ENCODE peak calls at places on chromosomes 3 and 15, in four cellular contexts. One of them, this sample, is unnamed.

GRCh38 chr3:90092994-90093393 is 985.6 kb downstream of the EPHA3 start:
- DNase-seq in GM12878: no peak
- DNase-seq in HepG2: peak; percentile 13
- DNase-seq in SK-N-SH: peak; percentile 0
- DNase-seq in this sample: peak; percentile 5

GRCh38 chr15:73856458-73857192 is 16.7 kb upstream of the TBC1D21 start:
- DNase-seq in HepG2: no peak
- DNase-seq in GM12878: no peak
- DNase-seq in SK-N-SH: peak; percentile 27
- DNase-seq in this sample: no peak

GRCh38 chr3:49172616-49173041 is 1.2 kb downstream of the KLHDC8B start:
- DNase-seq in GM12878: no peak
- DNase-seq in SK-N-SH: no peak
- DNase-seq in HepG2: no peak
- DNase-seq in this sample: no peak

GRCh38 chr3:169104541-169104940 is 559.0 kb downstream of the MECOM start:
- DNase-seq in HepG2: no peak
- DNase-seq in GM12878: no peak
- DNase-seq in SK-N-SH: no peak
- DNase-seq in this sample: peak; percentile 75

GRCh38 chr3:44914936-44915335 is 40.5 kb downstream of the TGM4 start:
- DNase-seq in GM12878: no peak
- DNase-seq in HepG2: no peak
- DNase-seq in SK-N-SH: peak; percentile 45
- DNase-seq in this sample: no peak

GRCh38 chr3:58234516-58234931 is 3.1 kb upstream of the ABHD6 start:
- DNase-seq in HepG2: peak; percentile 52
- DNase-seq in SK-N-SH: no peak
- DNase-seq in GM12878: no peak
- DNase-seq in this sample: peak; percentile 67

GRCh38 chr15:29699791-29700190 is 122.5 kb downstream of the TJP1 start:
- DNase-seq in HepG2: no peak
- DNase-seq in SK-N-SH: no peak
- DNase-seq in GM12878: no peak
- DNase-seq in this sample: no peak

GRCh38 chr3:71491141-71491752 is 92.3 kb downstream of the FOXP1 start:
- DNase-seq in HepG2: no peak
- DNase-seq in GM12878: no peak
- DNase-seq in SK-N-SH: no peak
- DNase-seq in this sample: no peak

GRCh38 chr3:63687569-63688233 is 35.2 kb downstream of the SNTN start:
- DNase-seq in SK-N-SH: no peak
- DNase-seq in HepG2: no peak
- DNase-seq in GM12878: no peak
- DNase-seq in this sample: no peak

GRCh38 chr15:73017987-73018386 is 34.3 kb upstream of the NEO1 start:
- DNase-seq in GM12878: no peak
- DNase-seq in SK-N-SH: no peak
- DNase-seq in HepG2: no peak
- DNase-seq in this sample: no peak

GRCh38 chr3:188025555-188025954 is 128.4 kb upstream of the LPP start:
- DNase-seq in GM12878: no peak
- DNase-seq in HepG2: no peak
- DNase-seq in SK-N-SH: no peak
- DNase-seq in this sample: no peak

GRCh38 chr3:40996827-40997710 is 202.2 kb upstream of the CTNNB1 start:
- DNase-seq in GM12878: no peak
- DNase-seq in HepG2: no peak
- DNase-seq in SK-N-SH: peak; percentile 11
- DNase-seq in this sample: no peak

GRCh38 chr3:188583476-188584161 is 429.7 kb downstream of the LPP start:
- DNase-seq in GM12878: no peak
- DNase-seq in SK-N-SH: no peak
- DNase-seq in HepG2: no peak
- DNase-seq in this sample: peak; percentile 29

GRCh38 chr3:48595075-48595525 is at the start of gene COL7A1:
- DNase-seq in SK-N-SH: peak; percentile 80
- DNase-seq in HepG2: no peak
- DNase-seq in GM12878: no peak
- DNase-seq in this sample: no peak

GRCh38 chr3:66661628-66662027 is 160.8 kb upstream of the LRIG1 start:
- DNase-seq in GM12878: no peak
- DNase-seq in SK-N-SH: no peak
- DNase-seq in HepG2: no peak
- DNase-seq in this sample: no peak

GRCh38 chr3:143885803-143886427 is 37.6 kb upstream of the SLC9A9 start:
- DNase-seq in SK-N-SH: peak; percentile 26
- DNase-seq in GM12878: peak; percentile 15
- DNase-seq in HepG2: peak; percentile 41
- DNase-seq in this sample: peak; percentile 34

GRCh38 chr3:53194218-53195065 is 33.4 kb downstream of the PRKCD start:
- DNase-seq in GM12878: no peak
- DNase-seq in HepG2: no peak
- DNase-seq in SK-N-SH: peak; percentile 30
- DNase-seq in this sample: peak; percentile 39

GRCh38 chr15:99474041-99474906 is 91.5 kb upstream of the MEF2A start:
- DNase-seq in GM12878: no peak
- DNase-seq in SK-N-SH: no peak
- DNase-seq in HepG2: no peak
- DNase-seq in this sample: no peak

GRCh38 chr3:34405159-34405558 is 606.7 kb downstream of the PDCD6IP start:
- DNase-seq in SK-N-SH: no peak
- DNase-seq in GM12878: no peak
- DNase-seq in HepG2: no peak
- DNase-seq in this sample: no peak

GRCh38 chr3:180610981-180611380 is 9.0 kb downstream of the TTC14 start:
- DNase-seq in GM12878: no peak
- DNase-seq in HepG2: no peak
- DNase-seq in SK-N-SH: no peak
- DNase-seq in this sample: peak; percentile 25

GRCh38 chr15:75830910-75831805 is 12.1 kb upstream of the UBE2Q2 start:
- DNase-seq in GM12878: no peak
- DNase-seq in HepG2: no peak
- DNase-seq in SK-N-SH: peak; percentile 44
- DNase-seq in this sample: no peak

GRCh38 chr3:120144267-120144666 is 50.0 kb upstream of the GSK3B start:
- DNase-seq in SK-N-SH: no peak
- DNase-seq in GM12878: no peak
- DNase-seq in HepG2: peak; percentile 39
- DNase-seq in this sample: peak; percentile 43

GRCh38 chr15:51132384-51133139 is 37.9 kb upstream of the TNFAIP8L3 start:
- DNase-seq in HepG2: peak; percentile 28
- DNase-seq in GM12878: no peak
- DNase-seq in SK-N-SH: peak; percentile 45
- DNase-seq in this sample: peak; percentile 96

GRCh38 chr3:55818485-55818884 is 331.4 kb upstream of the WNT5A start:
- DNase-seq in GM12878: no peak
- DNase-seq in SK-N-SH: no peak
- DNase-seq in HepG2: no peak
- DNase-seq in this sample: peak; percentile 5

GRCh38 chr15:63483521-63484371 is 20.6 kb upstream of the USP3 start:
- DNase-seq in SK-N-SH: no peak
- DNase-seq in GM12878: peak; percentile 84
- DNase-seq in HepG2: no peak
- DNase-seq in this sample: no peak

DNA sequence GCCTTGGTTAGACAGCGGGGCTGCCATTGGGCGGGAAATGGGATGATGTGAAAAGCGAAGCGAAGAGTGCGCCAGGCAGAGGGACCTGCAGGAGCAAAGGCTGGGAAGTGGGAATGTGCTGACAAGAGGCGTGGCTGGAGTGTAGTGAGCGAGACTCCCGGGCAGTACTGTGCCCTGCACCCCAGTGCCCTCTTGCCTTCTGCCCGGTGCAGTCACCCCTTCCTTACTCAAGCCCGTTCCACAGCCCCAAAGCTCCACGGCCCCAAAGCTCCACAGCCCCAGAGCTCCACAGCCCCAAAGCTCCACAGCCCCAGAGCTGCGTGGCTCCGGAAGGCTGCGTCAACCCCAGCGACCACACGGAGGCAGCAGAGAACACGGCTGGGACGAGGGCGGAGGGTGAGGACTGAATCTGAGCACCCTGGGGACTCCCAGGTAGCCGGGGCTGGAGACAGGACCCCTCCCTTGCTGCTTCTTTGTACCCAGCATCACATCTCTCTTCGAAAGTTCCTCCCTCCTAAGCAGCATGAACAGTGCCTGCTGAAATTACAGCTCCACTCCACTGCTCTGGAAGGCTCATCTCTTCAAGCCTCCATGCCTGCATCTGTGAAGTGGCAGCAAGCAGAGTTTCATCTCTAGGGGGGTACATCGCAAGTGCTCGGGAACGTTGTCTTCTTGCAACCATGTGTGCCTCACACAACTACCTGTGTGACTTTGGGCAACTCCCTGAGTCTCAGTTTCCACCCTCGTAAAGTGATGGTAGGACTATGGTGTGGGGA is 108.9 kb downstream of the FBLN2 start:
- DNase-seq in HepG2: no peak
- DNase-seq in GM12878: no peak
- DNase-seq in SK-N-SH: peak; percentile 92
- DNase-seq in this sample: peak; percentile 22
- TF ChIP-seq MXI1 in HepG2: no peak
- TF ChIP-seq MXI1 in GM12878: no peak
- TF ChIP-seq MXI1 in SK-N-SH: no peak
- TF ChIP-seq MXI1 in this sample: no peak

GRCh38 chr15:57604502-57604901 is 12.8 kb downstream of the MYZAP start:
- DNase-seq in HepG2: no peak
- DNase-seq in GM12878: no peak
- DNase-seq in SK-N-SH: no peak
- DNase-seq in this sample: no peak
- TF ChIP-seq MXI1 in HepG2: no peak
- TF ChIP-seq MXI1 in GM12878: no peak
- TF ChIP-seq MXI1 in SK-N-SH: no peak
- TF ChIP-seq MXI1 in this sample: no peak

GRCh38 chr3:38725726-38726410 is 76.4 kb upstream of the SCN5A start:
- DNase-seq in GM12878: no peak
- DNase-seq in HepG2: no peak
- DNase-seq in SK-N-SH: peak; percentile 27
- DNase-seq in this sample: peak; percentile 76
- TF ChIP-seq MXI1 in GM12878: no peak
- TF ChIP-seq MXI1 in HepG2: no peak
- TF ChIP-seq MXI1 in SK-N-SH: peak; percentile 92
- TF ChIP-seq MXI1 in this sample: no peak

GRCh38 chr3:9784876-9785443 is 7.3 kb downstream of the TADA3 start:
- DNase-seq in GM12878: no peak
- DNase-seq in SK-N-SH: no peak
- DNase-seq in HepG2: no peak
- DNase-seq in this sample: no peak

GRCh38 chr3:9785602-9786001 is 6.7 kb downstream of the TADA3 start:
- DNase-seq in SK-N-SH: peak; percentile 62
- DNase-seq in GM12878: no peak
- DNase-seq in HepG2: no peak
- DNase-seq in this sample: no peak

GRCh38 chr3:9786209-9786739 is 6.0 kb downstream of the TADA3 start:
- DNase-seq in HepG2: no peak
- DNase-seq in SK-N-SH: no peak
- DNase-seq in GM12878: no peak
- DNase-seq in this sample: no peak

GRCh38 chr3:9787714-9788113 is 4.6 kb downstream of the TADA3 start:
- DNase-seq in HepG2: no peak
- DNase-seq in GM12878: no peak
- DNase-seq in SK-N-SH: no peak
- DNase-seq in this sample: peak; percentile 55

DNA sequence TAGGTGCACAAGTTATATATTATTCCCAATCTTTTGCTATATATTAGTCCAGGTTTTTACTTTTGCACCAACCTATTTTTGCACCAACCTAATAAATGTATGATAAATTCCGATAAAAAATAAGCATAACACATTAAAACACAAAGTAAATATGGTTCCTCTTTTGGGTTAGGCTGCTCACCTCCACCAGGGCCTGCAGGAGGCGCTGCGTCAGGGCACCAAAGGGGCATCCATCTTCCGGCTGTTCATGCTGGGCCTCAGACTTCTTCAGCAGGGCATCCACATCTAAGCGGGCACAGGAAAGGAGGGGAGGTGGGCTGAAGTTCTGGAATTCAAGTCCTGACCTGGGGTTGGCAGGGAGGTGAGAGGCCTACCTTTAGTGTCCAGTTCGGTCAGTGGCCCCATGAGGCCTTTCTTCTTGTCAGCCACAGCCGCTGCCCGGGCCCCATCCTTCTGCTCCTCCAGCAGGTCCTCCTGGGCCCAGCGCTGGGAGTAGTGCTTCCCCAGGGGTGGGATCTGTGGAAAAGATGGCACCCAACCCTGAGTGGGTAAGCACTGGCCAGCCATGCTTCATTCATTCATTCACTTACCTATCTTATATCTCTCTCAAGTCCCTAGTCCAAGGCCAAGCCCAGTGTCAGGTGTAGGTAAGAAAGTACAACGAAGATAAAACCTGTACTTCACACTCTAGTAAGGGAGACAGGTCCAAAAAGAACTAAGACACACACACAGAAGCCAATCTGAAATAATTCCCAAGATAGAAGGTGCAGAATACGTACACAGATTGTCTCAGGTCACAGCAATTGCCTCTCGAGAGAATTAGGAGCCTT is 5.2 kb downstream of the TADA3 start:
- DNase-seq in SK-N-SH: no peak
- DNase-seq in HepG2: no peak
- DNase-seq in GM12878: no peak
- DNase-seq in this sample: no peak
- TF ChIP-seq MXI1 in SK-N-SH: no peak
- TF ChIP-seq MXI1 in HepG2: no peak
- TF ChIP-seq MXI1 in GM12878: no peak
- TF ChIP-seq MXI1 in this sample: no peak

DNA sequence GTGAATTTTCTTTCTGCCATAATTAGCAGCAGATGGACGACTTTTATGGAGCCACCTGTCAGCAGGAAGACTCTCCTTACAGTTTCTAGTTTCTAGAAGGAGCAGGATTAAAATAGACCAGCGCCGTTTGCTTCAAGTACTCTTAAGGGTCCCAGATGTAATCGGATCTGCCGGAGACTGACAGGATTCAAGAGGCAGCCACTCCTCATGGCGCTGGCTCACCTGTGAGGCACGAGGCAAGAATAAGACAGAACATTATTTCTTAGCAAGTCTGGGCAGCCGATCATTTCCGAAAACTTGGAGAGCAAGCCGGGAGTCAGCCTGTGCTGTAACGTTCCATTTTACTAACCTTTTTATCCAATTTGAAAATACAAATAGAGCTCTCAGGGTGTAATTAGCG is 410.4 kb upstream of the RORA start:
- DNase-seq in GM12878: no peak
- DNase-seq in SK-N-SH: no peak
- DNase-seq in HepG2: no peak
- DNase-seq in this sample: no peak
- TF ChIP-seq MXI1 in GM12878: no peak
- TF ChIP-seq MXI1 in SK-N-SH: no peak
- TF ChIP-seq MXI1 in HepG2: no peak
- TF ChIP-seq MXI1 in this sample: no peak

DNA sequence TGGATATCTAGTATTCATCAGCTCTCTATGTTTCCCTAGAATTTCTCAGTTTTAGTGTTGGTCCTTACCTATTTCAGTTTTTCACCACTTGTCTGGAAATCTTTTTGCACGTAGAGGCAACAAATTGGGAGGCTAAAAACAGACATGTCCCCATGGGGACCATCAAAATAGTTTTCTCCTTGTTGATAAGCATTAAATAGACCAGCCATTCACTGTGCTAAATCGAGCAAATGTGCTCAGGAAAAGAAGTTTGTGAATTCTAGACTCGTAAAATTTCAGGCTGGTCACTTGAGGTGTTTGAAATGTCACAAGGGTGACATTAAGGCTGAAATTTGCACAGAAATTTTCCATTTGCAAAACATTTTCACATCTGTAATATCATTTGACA is 102.6 kb downstream of the SPATA16 start:
- DNase-seq in HepG2: no peak
- DNase-seq in GM12878: no peak
- DNase-seq in SK-N-SH: no peak
- DNase-seq in this sample: no peak
- TF ChIP-seq MXI1 in HepG2: no peak
- TF ChIP-seq MXI1 in GM12878: no peak
- TF ChIP-seq MXI1 in SK-N-SH: no peak
- TF ChIP-seq MXI1 in this sample: no peak

This sample was measured in IMR-90.